ENCODE peak calls at places on chromosomes 5 and 9, in ten cellular contexts. W is CD4-positive, alpha-beta memory T cell; T is lung; K is cardiac muscle cell; I is heart left ventricle; X is left ventricle myocardium inferior; B is ovary; Y is NT2/D1; C is body of pancreas; Z is stomach. Q is an unnamed sample. For H3K9me3 and H3K4me1, the result is how much of the 10 kb centered on the place peaks cover.

GRCh38 chr5:2901511-2901910 is 150.0 kb upstream of the IRX2 start:
- DNase-seq in W (no peak), T (peak), K (no peak), I (no peak), X (no peak), B (no peak), Y (no peak), C (no peak), Z (no peak), Q (no peak)

GRCh38 chr5:61132559-61132958 is 29.7 kb downstream of the SMIM15 start:
- DNase-seq in W (no peak), T (no peak), K (no peak), I (no peak), X (no peak), B (no peak), Y (no peak), C (no peak), Z (no peak), Q (no peak)

GRCh38 chr5:39829479-39829878 is 404.7 kb upstream of the DAB2 start:
- DNase-seq in W (no peak), T (no peak), K (no peak), I (no peak), X (no peak), B (no peak), Y (no peak), C (no peak), Z (no peak), Q (no peak)

GRCh38 chr9:3777137-3777536 is 251.3 kb upstream of the RFX3 start:
- DNase-seq in W (no peak), T (no peak), K (no peak), I (no peak), X (no peak), B (no peak), Y (no peak), C (no peak), Z (no peak), Q (no peak)

GRCh38 chr5:131589510-131590348 is 45.3 kb downstream of the RAPGEF6 start:
- DNase-seq in W (no peak), T (no peak), K (peak), I (peak), X (no peak), B (no peak), Y (peak), C (no peak), Z (no peak), Q (peak)

GRCh38 chr9:114275246-114275994 is 47.5 kb upstream of the ORM1 start:
- DNase-seq in W (peak), T (no peak), K (no peak), I (peak), X (peak), B (peak), Y (no peak), C (peak), Z (no peak), Q (no peak)

GRCh38 chr5:175422058-175422457 is 21.9 kb downstream of the DRD1 start:
- DNase-seq in W (no peak), T (no peak), K (no peak), I (no peak), X (no peak), B (no peak), Y (no peak), C (no peak), Z (no peak), Q (no peak)

GRCh38 chr5:59436364-59437158 is 457.0 kb downstream of the PDE4D start:
- DNase-seq in W (no peak), T (no peak), K (no peak), I (no peak), X (no peak), B (no peak), Y (no peak), C (no peak), Z (no peak), Q (no peak)

GRCh38 chr5:1332461-1333001 is 12.4 kb downstream of the CLPTM1L start:
- DNase-seq in W (no peak), T (no peak), K (peak), I (no peak), X (no peak), B (no peak), Y (no peak), C (no peak), Z (peak), Q (no peak)

GRCh38 chr9:18396102-18396728 is 77.7 kb upstream of the ADAMTSL1 start:
- DNase-seq in W (no peak), T (no peak), K (peak), I (no peak), X (no peak), B (no peak), Y (no peak), C (no peak), Z (no peak), Q (no peak)

GRCh38 chr5:427415-428087 is 15.4 kb upstream of the EXOC3 start:
- DNase-seq in W (no peak), T (no peak), K (no peak), I (no peak), X (no peak), B (no peak), Y (no peak), C (no peak), Z (peak), Q (no peak)

GRCh38 chr9:123569343-123569694 is 213.3 kb downstream of the CRB2 start:
- DNase-seq in W (no peak), T (no peak), K (no peak), I (no peak), X (no peak), B (no peak), Y (no peak), C (no peak), Z (no peak), Q (no peak)

GRCh38 chr9:30774326-30774725 is 1610.1 kb upstream of the ACO1 start:
- DNase-seq in W (no peak), T (no peak), K (peak), I (no peak), X (no peak), B (no peak), Y (peak), C (no peak), Z (no peak), Q (peak)

GRCh38 chr9:124139001-124139400 is 118.7 kb upstream of the NEK6 start:
- DNase-seq in W (no peak), T (no peak), K (no peak), I (no peak), X (no peak), B (no peak), Y (no peak), C (no peak), Z (no peak), Q (no peak)

GRCh38 chr9:130199605-130200004 is 27.4 kb downstream of the NCS1 start:
- DNase-seq in W (no peak), T (no peak), K (no peak), I (no peak), X (no peak), B (no peak), Y (no peak), C (no peak), Z (no peak), Q (no peak)

GRCh38 chr5:73454379-73455036 is 5.9 kb upstream of the FOXD1 start:
- DNase-seq in W (peak), T (peak), K (peak), I (no peak), X (no peak), B (no peak), Y (no peak), C (peak), Z (peak), Q (peak)

GRCh38 chr9:1009101-1009707 is 32.7 kb downstream of the DMRT3 start:
- DNase-seq in W (peak), T (peak), K (peak), I (peak), X (peak), B (peak), Y (peak), C (peak), Z (peak), Q (peak)

GRCh38 chr9:72534931-72535330 is 13.5 kb downstream of the TMC1 start:
- DNase-seq in W (no peak), T (no peak), K (no peak), I (no peak), X (no peak), B (no peak), Y (no peak), C (no peak), Z (no peak), Q (no peak)

GRCh38 chr9:6870149-6870548 is 112.4 kb downstream of the KDM4C start:
- DNase-seq in W (no peak), T (no peak), K (no peak), I (no peak), X (no peak), B (no peak), Y (no peak), C (no peak), Z (no peak), Q (no peak)

DNA sequence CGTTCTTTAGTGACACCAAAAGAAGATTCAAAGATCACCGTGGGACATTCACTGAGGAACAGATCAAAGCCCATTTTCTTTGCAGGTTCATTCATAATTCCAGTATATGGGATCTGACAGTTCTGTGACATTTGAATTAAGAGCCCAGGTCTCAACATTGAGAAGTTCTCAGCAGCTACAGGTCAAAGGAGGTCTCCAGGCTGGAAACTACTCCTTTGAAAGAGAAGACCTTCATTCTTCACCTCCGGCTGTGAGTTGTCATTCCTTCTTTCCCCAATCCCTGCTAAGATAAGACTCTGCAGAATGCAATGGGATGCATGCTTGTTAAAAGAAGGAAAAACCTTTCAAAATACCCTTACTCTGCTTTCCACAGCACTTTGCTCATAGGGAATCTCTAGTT is 79.0 kb downstream of the COL23A1 start:
- DNase-seq in W (no peak), T (no peak), K (no peak), I (no peak), X (no peak), B (no peak), Y (no peak), C (no peak), Z (no peak), Q (no peak)
- H3K9me3 ChIP-seq in W (under half), T (under half), K (under half), I (under half), X (under half), B (under half), Y (under half), C (under half), Z (under half), Q (under half)

GRCh38 chr9:118262191-118262590 is 558.0 kb downstream of the TLR4 start:
- DNase-seq in W (no peak), T (no peak), K (no peak), I (no peak), X (no peak), B (no peak), Y (no peak), C (no peak), Z (no peak), Q (no peak)
- H3K4me1 ChIP-seq in W (under half), T (under half), K (under half), I (under half), X (under half), B (under half), Y (under half), C (under half), Z (under half), Q (under half)

DNA sequence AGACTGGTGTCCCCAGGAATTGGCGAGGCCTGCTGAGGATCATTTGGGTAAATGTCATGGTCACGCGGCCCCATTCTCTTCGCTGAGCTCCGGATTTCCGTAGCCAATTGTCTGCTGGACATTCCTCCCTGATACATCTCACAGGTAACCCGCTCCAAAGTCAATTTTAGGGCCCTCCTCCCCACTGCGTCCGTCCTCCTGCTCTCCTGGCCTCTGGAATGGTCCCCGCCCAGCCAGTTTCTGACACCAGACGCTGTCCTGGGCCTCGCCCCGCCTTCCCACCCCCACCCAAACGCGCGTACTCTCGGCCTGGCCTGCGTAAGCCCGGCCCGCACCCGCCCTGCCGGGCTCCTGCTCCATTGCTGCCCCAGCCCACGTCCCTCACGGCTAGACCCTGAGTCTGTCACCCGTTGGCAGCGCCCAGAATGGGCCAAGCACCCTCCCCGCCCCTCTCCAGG is 202.0 kb downstream of the AUH start:
- DNase-seq in W (no peak), T (peak), K (no peak), I (peak), X (peak), B (peak), Y (no peak), C (peak), Z (peak), Q (no peak)
- H3K4me3 ChIP-seq in W (no peak), T (no peak), K (no peak), I (peak), X (peak), B (no peak), Y (no peak), C (no peak), Z (peak), Q (no peak)

DNA sequence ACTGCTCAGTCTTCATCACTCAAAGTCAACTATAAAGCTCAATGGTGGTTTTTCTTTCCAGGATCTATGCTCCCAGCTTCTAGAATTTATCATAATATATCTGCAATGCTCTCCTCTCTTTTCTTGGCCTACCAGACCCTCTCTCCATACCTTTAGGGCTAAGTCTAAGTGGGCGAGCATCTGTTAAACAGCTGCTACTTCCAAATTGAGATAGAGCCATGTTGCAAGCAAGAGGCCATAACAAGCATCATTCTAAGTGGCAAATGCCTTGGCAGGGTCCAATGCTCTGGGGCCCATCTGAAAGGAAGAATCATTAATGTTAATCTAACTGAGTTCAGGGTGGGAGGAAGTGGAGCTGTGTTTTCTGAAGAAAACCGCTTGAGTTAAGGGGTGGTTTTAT is 324.0 kb downstream of the TLR4 start:
- DNase-seq in W (no peak), T (no peak), K (no peak), I (no peak), X (no peak), B (no peak), Y (no peak), C (no peak), Z (no peak), Q (no peak)
- H3K9me3 ChIP-seq in W (under half), T (under half), K (under half), I (under half), X (under half), B (under half), Y (under half), C (under half), Z (under half), Q (under half)